ENCODE peak calls at places on chromosome 18, in seven cellular contexts. E is BE2C; Q is stomach; H is CD8-positive, alpha-beta memory T cell; V is A549; P is heart right ventricle; O is aorta. A is an unnamed sample.
A peak's percentile ranks its signal among the peaks of the same experiment; 100 is the strongest.

GRCh38 chr18:3304832-3305231 is 42.9 kb downstream of the MYL12B start:
- DNase-seq in E (no peak), Q (no peak), H (no peak), V (no peak), P (no peak), O (no peak), A (peak; percentile 70)

GRCh38 chr18:10771053-10771709 is 245.4 kb downstream of the NAPG start:
- DNase-seq in E (no peak), Q (no peak), H (no peak), V (no peak), P (no peak), O (no peak), A (no peak)

GRCh38 chr18:28158083-28158581 is 18.8 kb downstream of the CDH2 start:
- DNase-seq in E (no peak), Q (no peak), H (no peak), V (no peak), P (no peak), O (no peak), A (no peak)

GRCh38 chr18:76368976-76369375 is 126.1 kb downstream of the ZNF516 start:
- DNase-seq in E (no peak), Q (no peak), H (no peak), V (no peak), P (no peak), O (no peak), A (no peak)

GRCh38 chr18:63553117-63553516 is 10.9 kb downstream of the SERPINB12 start:
- DNase-seq in E (no peak), Q (no peak), H (no peak), V (no peak), P (no peak), O (no peak), A (no peak)

GRCh38 chr18:23814977-23815614 is 125.8 kb downstream of the LAMA3 start:
- DNase-seq in E (no peak), Q (no peak), H (no peak), V (no peak), P (peak; percentile 23), O (no peak), A (no peak)

GRCh38 chr18:45522371-45522770 is 92.9 kb upstream of the SLC14A2 start:
- DNase-seq in E (no peak), Q (no peak), H (no peak), V (no peak), P (no peak), O (no peak), A (no peak)

GRCh38 chr18:63757541-63757940 is 17.7 kb upstream of the SERPINB7 start:
- DNase-seq in E (no peak), Q (no peak), H (no peak), V (no peak), P (no peak), O (no peak), A (no peak)

GRCh38 chr18:79507076-79507545 is 111.4 kb downstream of the NFATC1 start:
- DNase-seq in E (peak; percentile 32), Q (peak; percentile 69), H (no peak), V (no peak), P (peak; percentile 84), O (peak; percentile 85), A (no peak)

GRCh38 chr18:21056545-21056944 is 55.1 kb downstream of the ROCK1 start:
- DNase-seq in E (no peak), Q (no peak), H (no peak), V (no peak), P (no peak), O (no peak), A (no peak)

GRCh38 chr18:44588466-44588865 is 92.2 kb upstream of the SETBP1 start:
- DNase-seq in E (no peak), Q (no peak), H (no peak), V (no peak), P (no peak), O (no peak), A (no peak)

GRCh38 chr18:50982802-50983179 is 15.0 kb downstream of the ELAC1 start:
- DNase-seq in E (no peak), Q (no peak), H (no peak), V (no peak), P (no peak), O (no peak), A (no peak)

GRCh38 chr18:76578571-76579300 is 83.7 kb upstream of the ZNF516 start:
- DNase-seq in E (no peak), Q (no peak), H (no peak), V (no peak), P (no peak), O (no peak), A (no peak)

GRCh38 chr18:38526922-38527321 is 961.3 kb upstream of the CELF4 start:
- DNase-seq in E (no peak), Q (no peak), H (no peak), V (no peak), P (no peak), O (no peak), A (no peak)

GRCh38 chr18:41745166-41746049 is 209.6 kb upstream of the PIK3C3 start:
- DNase-seq in E (peak; percentile 16), Q (peak; percentile 61), H (no peak), V (peak; percentile 4), P (peak; percentile 31), O (peak; percentile 71), A (no peak)

GRCh38 chr18:51195602-51196115 is 1.8 kb downstream of the MEX3C start:
- DNase-seq in E (peak; percentile 18), Q (no peak), H (no peak), V (peak; percentile 18), P (no peak), O (no peak), A (no peak)

GRCh38 chr18:13530215-13530878 is 196.0 kb downstream of the FAM210A start:
- DNase-seq in E (no peak), Q (no peak), H (no peak), V (no peak), P (no peak), O (no peak), A (peak; percentile 70)

GRCh38 chr18:49968649-49969309 is 155.4 kb upstream of the ACAA2 start:
- DNase-seq in E (no peak), Q (no peak), H (no peak), V (no peak), P (no peak), O (no peak), A (no peak)

GRCh38 chr18:71743634-71744033 is 800.5 kb downstream of the CBLN2 start:
- DNase-seq in E (no peak), Q (no peak), H (no peak), V (no peak), P (no peak), O (no peak), A (no peak)

GRCh38 chr18:62442391-62442790 is 80.4 kb upstream of the ZCCHC2 start:
- DNase-seq in E (no peak), Q (no peak), H (no peak), V (no peak), P (no peak), O (no peak), A (no peak)

GRCh38 chr18:61531182-61531581 is 198.0 kb downstream of the CDH20 start:
- DNase-seq in E (peak; percentile 69), Q (no peak), H (no peak), V (no peak), P (peak; percentile 51), O (no peak), A (no peak)

GRCh38 chr18:318791-319291 is 51.0 kb upstream of the THOC1 start:
- DNase-seq in E (no peak), Q (no peak), H (no peak), V (no peak), P (no peak), O (no peak), A (no peak)

GRCh38 chr18:34548973-34549294 is 161.2 kb upstream of the DTNA start:
- DNase-seq in E (no peak), Q (no peak), H (no peak), V (no peak), P (no peak), O (no peak), A (no peak)

GRCh38 chr18:3498705-3499451 is 48.9 kb downstream of the TGIF1 start:
- DNase-seq in E (peak; percentile 34), Q (peak; percentile 37), H (no peak), V (peak; percentile 18), P (peak; percentile 37), O (peak; percentile 84), A (no peak)

GRCh38 chr18:6366776-6367175 is 47.9 kb downstream of the L3MBTL4 start:
- DNase-seq in E (no peak), Q (no peak), H (no peak), V (no peak), P (no peak), O (no peak), A (no peak)

DNA sequence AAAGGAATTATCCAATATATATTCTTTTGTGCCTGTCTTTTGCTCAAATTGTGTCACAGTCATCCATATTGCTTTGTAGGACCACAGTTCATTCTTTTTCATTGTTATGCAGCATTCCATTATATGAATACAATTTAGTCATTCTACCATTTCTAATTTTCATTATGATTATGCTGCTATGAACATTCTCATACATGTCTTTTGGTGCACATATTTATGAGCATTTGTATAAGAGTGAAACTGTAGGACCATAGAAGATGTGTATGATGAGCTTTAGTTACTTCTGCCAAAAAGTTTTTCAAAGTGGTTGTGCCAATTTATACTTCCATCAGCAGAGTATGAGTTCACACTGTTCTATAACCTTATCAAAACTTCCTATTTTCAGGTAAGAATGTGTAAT is 7.7 kb downstream of the IER3IP1 start:
- DNase-seq in E (no peak), Q (no peak), H (no peak), V (no peak), P (no peak), O (no peak), A (no peak)
- H3K4me1 ChIP-seq in E (no peaks in the 10 kb centered on the region), Q (peaks cover 42% of the 10 kb centered on the region), H (peaks cover 6% of the 10 kb centered on the region), V (no peaks in the 10 kb centered on the region), P (peaks cover 15% of the 10 kb centered on the region), O (no peaks in the 10 kb centered on the region), A (peaks cover 21% of the 10 kb centered on the region)

GRCh38 chr18:58212274-58212673 is 168.2 kb downstream of the NEDD4L start:
- DNase-seq in E (no peak), Q (no peak), H (no peak), V (no peak), P (no peak), O (no peak), A (no peak)

GRCh38 chr18:58213445-58213844 is 169.4 kb downstream of the NEDD4L start:
- DNase-seq in E (no peak), Q (no peak), H (no peak), V (no peak), P (no peak), O (no peak), A (no peak)

GRCh38 chr18:58213931-58214431 is 170.0 kb downstream of the NEDD4L start:
- DNase-seq in E (no peak), Q (no peak), H (no peak), V (no peak), P (no peak), O (no peak), A (no peak)

GRCh38 chr18:58216071-58216471 is 172.0 kb downstream of the NEDD4L start:
- DNase-seq in E (no peak), Q (no peak), H (no peak), V (no peak), P (no peak), O (no peak), A (no peak)

GRCh38 chr18:58215005-58215404 is 171.0 kb downstream of the NEDD4L start:
- DNase-seq in E (no peak), Q (no peak), H (no peak), V (no peak), P (no peak), O (no peak), A (no peak)
- H3K4me1 ChIP-seq in E (no peaks in the 10 kb centered on the region), Q (peaks cover 13% of the 10 kb centered on the region), H (peaks cover 6% of the 10 kb centered on the region), V (peaks cover 45% of the 10 kb centered on the region), P (no peaks in the 10 kb centered on the region), O (no peaks in the 10 kb centered on the region), A (no peaks in the 10 kb centered on the region)

GRCh38 chr18:59719533-59720325 is 22.5 kb upstream of the CCBE1 start:
- DNase-seq in E (no peak), Q (no peak), H (no peak), V (no peak), P (no peak), O (no peak), A (no peak)
- H3K4me1 ChIP-seq in E (peaks cover 5% of the 10 kb centered on the region), Q (no peaks in the 10 kb centered on the region), H (no peaks in the 10 kb centered on the region), V (peaks cover 46% of the 10 kb centered on the region), P (no peaks in the 10 kb centered on the region), O (peaks cover 6% of the 10 kb centered on the region), A (peaks cover 11% of the 10 kb centered on the region)

GRCh38 chr18:8720141-8720540 is 14.8 kb downstream of the MTCL1 start:
- DNase-seq in E (no peak), Q (no peak), H (no peak), V (no peak), P (no peak), O (no peak), A (no peak)
- H3K4me1 ChIP-seq in E (no peaks in the 10 kb centered on the region), Q (peaks cover 31% of the 10 kb centered on the region), H (no peaks in the 10 kb centered on the region), V (peaks cover 95% of the 10 kb centered on the region), P (no peaks in the 10 kb centered on the region), O (no peaks in the 10 kb centered on the region), A (no peaks in the 10 kb centered on the region)